ENCODE peak calls at places on chromosome 19, in nine cellular contexts. I is RCC 7860; Y is EH; B is posterior cingulate gyrus; D is naive B cell; H is neuronal stem cell; P is psoas muscle; Z is CD8-positive, alpha-beta memory T cell; T is T-cell. R is an unnamed sample.
A peak's percentile ranks its signal among the peaks of the same experiment; 100 is the strongest.

GRCh38 chr19:2986951-2987491 is 9.7 kb downstream of the TLE6 start:
- DNase-seq in P (no peak), Y (no peak), Z (no peak), I (no peak), T (no peak), H (no peak), D (no peak), B (no peak), R (no peak)

GRCh38 chr19:50264483-50265186 is 61.2 kb downstream of the MYH14 start:
- DNase-seq in T (no peak), D (no peak), B (no peak), Z (no peak), P (no peak), H (no peak), I (no peak), Y (no peak), R (no peak)

GRCh38 chr19:35266904-35267817 is 1.6 kb upstream of the USF2 start:
- DNase-seq in Y (peak; percentile 48), P (peak; percentile 82), H (no peak), T (peak; percentile 43), D (no peak), Z (peak; percentile 65), I (no peak), B (peak; percentile 88), R (no peak)

GRCh38 chr19:14979498-14980255 is at the start of gene SLC1A6:
- DNase-seq in B (peak; percentile 89), D (no peak), Z (no peak), H (peak; percentile 62), Y (no peak), P (no peak), T (no peak), I (no peak), R (no peak)

GRCh38 chr19:51615991-51616390 is 14.2 kb downstream of the SIGLEC5 start:
- DNase-seq in D (no peak), H (no peak), Y (no peak), P (no peak), T (no peak), B (no peak), I (no peak), Z (no peak), R (no peak)

GRCh38 chr19:898663-899062 is 5.4 kb downstream of the RNU6-9 start:
- DNase-seq in B (peak; percentile 97), Y (no peak), I (no peak), D (no peak), P (peak; percentile 52), T (peak; percentile 52), Z (peak; percentile 73), H (no peak), R (no peak)

GRCh38 chr19:11652492-11652891 is 55.2 kb downstream of the ZNF627 start:
- DNase-seq in D (no peak), T (no peak), H (no peak), Z (no peak), I (no peak), P (no peak), Y (no peak), B (no peak), R (no peak)

GRCh38 chr19:3045885-3046603 is 16.3 kb downstream of the TLE5 start:
- DNase-seq in D (no peak), I (no peak), H (no peak), Z (no peak), Y (no peak), P (no peak), B (no peak), T (no peak), R (no peak)

GRCh38 chr19:58279042-58279924 is 528 bp downstream of the ZNF8 start:
- DNase-seq in I (peak; percentile 19), Y (peak; percentile 65), Z (peak; percentile 58), B (peak; percentile 91), P (peak; percentile 77), T (peak; percentile 16), H (no peak), D (no peak), R (peak; percentile 63)

GRCh38 chr19:15540435-15540834 is 32.1 kb downstream of the CYP4F22 start:
- DNase-seq in P (no peak), B (peak; percentile 56), H (no peak), I (no peak), Z (no peak), T (no peak), Y (no peak), D (no peak), R (no peak)

GRCh38 chr19:45356760-45357444 is 13.5 kb downstream of the ERCC2 start:
- DNase-seq in B (no peak), T (no peak), I (no peak), H (no peak), Y (no peak), Z (no peak), D (no peak), P (no peak), R (no peak)

GRCh38 chr19:48025480-48025879 is 18.4 kb downstream of the CABP5 start:
- DNase-seq in B (no peak), H (no peak), P (no peak), D (no peak), Y (no peak), T (no peak), I (no peak), Z (no peak), R (no peak)

GRCh38 chr19:11261431-11261901 is 858 bp downstream of the DOCK6 start:
- DNase-seq in B (no peak), H (no peak), I (no peak), Y (no peak), T (no peak), D (no peak), P (no peak), Z (no peak), R (no peak)

GRCh38 chr19:19215792-19216191 is 4.0 kb downstream of the NCAN start:
- DNase-seq in Z (no peak), Y (no peak), H (no peak), I (no peak), T (no peak), P (no peak), B (no peak), D (no peak), R (no peak)

GRCh38 chr19:9913237-9914000 is 22.9 kb downstream of the OLFM2 start:
- DNase-seq in Y (peak; percentile 36), Z (no peak), D (no peak), I (no peak), H (no peak), T (no peak), P (no peak), B (peak; percentile 68), R (peak; percentile 28)

GRCh38 chr19:44720945-44721344 is 22.0 kb downstream of the CEACAM16 start:
- DNase-seq in Z (no peak), P (no peak), D (no peak), I (no peak), B (no peak), T (no peak), H (no peak), Y (no peak), R (no peak)

GRCh38 chr19:10408511-10409291 is 5.4 kb upstream of the CDC37 start:
- DNase-seq in T (no peak), Z (peak; percentile 71), D (peak; percentile 84), H (no peak), I (no peak), P (peak; percentile 65), B (peak; percentile 83), Y (no peak), R (no peak)

GRCh38 chr19:58538257-58539168 is 5.4 kb upstream of the TRIM28 start:
- DNase-seq in H (peak; percentile 71), Y (no peak), D (no peak), I (no peak), B (no peak), T (peak; percentile 34), P (no peak), Z (peak; percentile 60), R (peak; percentile 47)

GRCh38 chr19:17720487-17720839 is 1.2 kb downstream of the MAP1S start:
- DNase-seq in Y (no peak), I (no peak), B (peak; percentile 94), T (no peak), D (no peak), Z (no peak), H (no peak), P (no peak), R (no peak)

GRCh38 chr19:28292822-28293500 is 920.0 kb downstream of the UQCRFS1 start:
- DNase-seq in I (no peak), Z (no peak), P (no peak), B (no peak), Y (no peak), H (no peak), T (no peak), D (no peak), R (no peak)

GRCh38 chr19:36046443-36047050 is 7.5 kb downstream of the THAP8 start:
- DNase-seq in Y (peak; percentile 20), I (no peak), P (no peak), T (no peak), H (no peak), D (no peak), B (no peak), Z (no peak), R (no peak)

GRCh38 chr19:6667114-6667627 is 2.8 kb downstream of the TNFSF14 start:
- DNase-seq in Y (no peak), I (no peak), Z (peak; percentile 63), T (peak; percentile 29), B (peak; percentile 48), D (no peak), P (no peak), H (no peak), R (no peak)

GRCh38 chr19:29545866-29546582 is 20.2 kb downstream of the VSTM2B start:
- DNase-seq in Y (no peak), T (no peak), P (no peak), I (no peak), H (no peak), B (no peak), D (no peak), Z (no peak), R (no peak)

R was measured in stomach.